ENCODE peak calls at places on chromosomes 16 and 17, in ten cellular contexts. H is activated CD8-positive, alpha-beta memory T cell treated with anti-CD3 and anti-CD28 coated beads, Interleukin-2, amount 50 U/mL, for 4 hours; Y is NCI-H2029; S is heart left ventricle; F is stromal cell of bone marrow; G is T follicular helper cell; R is mesenchymal stem cell; D is stimulated activated CD8-positive, alpha-beta memory T cell treated with anti-CD3 and anti-CD28 coated beads, Interleukin-2, amount 100 ng/mL, for 48 hours; Q is left cardiac atrium; J is fibroblast of pulmonary artery. N is an unnamed sample.

GRCh38 chr17:56918916-56919315 is 5.1 kb upstream of the TRIM25 start:
- DNase-seq in H (no peak), Y (no peak), S (no peak), F (no peak), G (no peak), R (peak), D (no peak), Q (no peak), J (peak), N (no peak)

GRCh38 chr16:11034005-11034404 is 89.6 kb downstream of the CLEC16A start:
- DNase-seq in H (no peak), Y (no peak), S (no peak), F (peak), G (no peak), R (peak), D (no peak), Q (no peak), J (peak), N (no peak)

GRCh38 chr16:87410958-87411357 is 18.8 kb downstream of the MAP1LC3B start:
- DNase-seq in H (no peak), Y (no peak), S (no peak), F (no peak), G (no peak), R (no peak), D (no peak), Q (no peak), J (no peak), N (no peak)

GRCh38 chr16:87484487-87485331 is 8.1 kb downstream of the ZCCHC14 start:
- DNase-seq in H (no peak), Y (no peak), S (no peak), F (no peak), G (no peak), R (no peak), D (no peak), Q (no peak), J (no peak), N (no peak)

GRCh38 chr16:64153718-64154117 is 968.1 kb downstream of the CDH11 start:
- DNase-seq in H (no peak), Y (no peak), S (no peak), F (peak), G (no peak), R (peak), D (no peak), Q (no peak), J (no peak), N (no peak)

GRCh38 chr16:58038219-58038641 is 12.7 kb downstream of the MMP15 start:
- DNase-seq in H (no peak), Y (no peak), S (no peak), F (no peak), G (no peak), R (no peak), D (no peak), Q (no peak), J (no peak), N (no peak)

GRCh38 chr16:77596243-77596642 is 126.1 kb upstream of the NUDT7 start:
- DNase-seq in H (no peak), Y (no peak), S (no peak), F (no peak), G (no peak), R (no peak), D (no peak), Q (no peak), J (peak), N (no peak)

GRCh38 chr17:64281962-64282752 is 19.1 kb upstream of the TEX2 start:
- DNase-seq in H (peak), Y (peak), S (peak), F (peak), G (peak), R (peak), D (peak), Q (peak), J (peak), N (peak)

GRCh38 chr17:72631568-72631967 is 460.9 kb downstream of the SLC39A11 start:
- DNase-seq in H (no peak), Y (peak), S (no peak), F (no peak), G (no peak), R (no peak), D (no peak), Q (no peak), J (no peak), N (no peak)

GRCh38 chr17:76014925-76015261 is 12.2 kb downstream of the EVPL start:
- DNase-seq in H (no peak), Y (peak), S (no peak), F (no peak), G (no peak), R (no peak), D (no peak), Q (no peak), J (no peak), N (no peak)

GRCh38 chr16:68084504-68085258 is 489 bp upstream of the NFATC3 start:
- DNase-seq in H (peak), Y (peak), S (peak), F (no peak), G (peak), R (peak), D (peak), Q (peak), J (peak), N (no peak)

GRCh38 chr17:21039839-21040575 is 2.8 kb downstream of the USP22 start:
- DNase-seq in H (peak), Y (no peak), S (no peak), F (no peak), G (no peak), R (peak), D (no peak), Q (no peak), J (peak), N (no peak)

GRCh38 chr17:39217734-39218369 is 7.9 kb downstream of the STAC2 start:
- DNase-seq in H (no peak), Y (no peak), S (no peak), F (no peak), G (no peak), R (no peak), D (no peak), Q (no peak), J (no peak), N (no peak)

GRCh38 chr16:21698169-21699032 is 34.6 kb downstream of the OTOA start:
- DNase-seq in H (no peak), Y (no peak), S (no peak), F (no peak), G (no peak), R (no peak), D (no peak), Q (no peak), J (no peak), N (no peak)